ENCODE peak calls at places on chromosome 1, in nine cellular contexts. R, Y, A, C, D, E, S, M and L are unnamed samples.

GRCh38 chr1:234154320-234155251 is 218.7 kb upstream of the COA6 start:
- DNase-seq in S (peak), D (peak), A (peak), E (peak), Y (peak), M (peak), C (no peak), R (no peak), L (peak)

GRCh38 chr1:194117582-194117981 is 931.2 kb upstream of the B3GALT2 start:
- DNase-seq in C (no peak), A (no peak), S (no peak), M (no peak), R (no peak), Y (peak), D (no peak), E (no peak), L (no peak)

GRCh38 chr1:11499825-11500331 is 20.9 kb downstream of the DISP3 start:
- DNase-seq in A (no peak), C (no peak), Y (peak), S (no peak), R (no peak), D (no peak), E (no peak), M (no peak), L (no peak)

GRCh38 chr1:151133339-151133761 is 13.1 kb downstream of the SEMA6C start:
- DNase-seq in S (peak), E (no peak), M (no peak), Y (peak), D (no peak), A (no peak), C (no peak), R (no peak), L (no peak)

GRCh38 chr1:204507317-204508105 is 8.7 kb upstream of the MDM4 start:
- DNase-seq in S (peak), A (no peak), R (no peak), D (peak), Y (peak), C (no peak), M (peak), E (peak), L (no peak)

GRCh38 chr1:115954684-115955083 is 21.6 kb upstream of the SLC22A15 start:
- DNase-seq in A (no peak), R (no peak), D (no peak), Y (no peak), M (no peak), S (no peak), E (no peak), C (no peak), L (no peak)

GRCh38 chr1:41647202-41648135 is 163.0 kb upstream of the EDN2 start:
- DNase-seq in M (no peak), A (no peak), S (no peak), R (no peak), C (no peak), E (no peak), Y (no peak), D (no peak), L (no peak)

GRCh38 chr1:207049974-207050391 is 1.0 kb downstream of the YOD1 start:
- DNase-seq in A (no peak), M (peak), S (peak), D (peak), R (no peak), E (peak), C (peak), Y (peak), L (peak)

GRCh38 chr1:160342520-160342919 is 530 bp downstream of the COPA start:
- DNase-seq in S (no peak), Y (no peak), R (no peak), D (peak), A (no peak), C (no peak), E (peak), M (no peak), L (no peak)

GRCh38 chr1:238951809-238952208 is 434.6 kb upstream of the CHRM3 start:
- DNase-seq in S (peak), A (no peak), R (no peak), C (peak), E (peak), Y (peak), D (peak), M (peak), L (no peak)

GRCh38 chr1:54581621-54582035 is 33.6 kb downstream of the ACOT11 start:
- DNase-seq in A (peak), M (peak), R (peak), Y (no peak), C (peak), D (peak), E (no peak), S (peak), L (no peak)

GRCh38 chr1:116345011-116345410 is 28.0 kb upstream of the ATP1A1 start:
- DNase-seq in D (no peak), C (no peak), R (no peak), S (no peak), E (no peak), M (no peak), A (no peak), Y (no peak), L (no peak)

GRCh38 chr1:237041795-237042466 is at the start of gene RYR2:
- DNase-seq in M (no peak), R (no peak), D (peak), Y (peak), A (no peak), C (no peak), S (no peak), E (no peak), L (peak)
- TF ChIP-seq CTCF in M (no peak), R (no peak), D (peak), Y (peak), A (no peak), C (peak), S (no peak), E (no peak), L (no peak)

GRCh38 chr1:237732657-237733056 is 158.1 kb downstream of the ZP4 start:
- DNase-seq in C (no peak), E (no peak), Y (no peak), R (no peak), D (no peak), M (no peak), S (no peak), A (no peak), L (no peak)

GRCh38 chr1:237737448-237737847 is 153.3 kb downstream of the ZP4 start:
- DNase-seq in E (no peak), D (no peak), M (no peak), C (no peak), R (no peak), S (no peak), Y (no peak), A (no peak), L (no peak)

GRCh38 chr1:237737938-237738610 is 152.6 kb downstream of the ZP4 start:
- DNase-seq in Y (no peak), S (no peak), R (no peak), M (no peak), D (no peak), C (no peak), E (no peak), A (no peak), L (no peak)

GRCh38 chr1:237740831-237741230 is 149.9 kb downstream of the ZP4 start:
- DNase-seq in R (no peak), D (no peak), S (no peak), Y (no peak), E (no peak), A (no peak), M (peak), C (no peak), L (no peak)

DNA sequence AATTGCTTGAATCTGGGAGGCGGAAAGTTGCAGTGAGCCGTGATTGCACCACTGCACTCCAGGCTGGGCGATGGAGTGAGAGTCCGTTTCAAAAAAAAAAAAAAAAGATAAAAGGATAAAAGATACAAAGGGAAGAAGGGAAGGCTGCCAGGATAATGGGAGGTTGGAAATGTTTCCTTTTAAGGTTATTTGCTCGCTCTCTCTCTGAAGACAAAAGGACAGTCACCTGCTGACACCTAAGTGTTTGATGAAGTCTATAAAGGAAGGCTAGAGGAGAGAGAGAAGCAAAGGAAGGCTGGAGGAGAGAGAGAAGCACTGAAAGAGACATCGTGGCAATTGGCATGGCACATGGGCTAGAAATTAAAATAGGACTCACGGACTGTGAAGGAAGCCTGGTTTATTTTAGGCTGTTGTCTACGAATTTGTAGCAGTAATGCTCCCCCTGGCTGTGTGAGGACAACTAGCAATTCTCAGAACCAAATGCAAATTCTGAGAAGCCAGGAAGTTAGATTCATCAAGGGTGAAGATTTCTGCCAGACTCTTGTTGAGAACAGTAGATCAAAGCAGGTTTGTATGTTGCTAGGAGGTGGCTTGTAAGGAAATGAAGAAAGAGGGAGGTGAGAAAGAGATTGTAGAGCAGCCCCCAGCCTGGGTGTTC is 154.2 kb downstream of the ZP4 start:
- DNase-seq in C (no peak), E (peak), S (peak), A (no peak), Y (peak), R (no peak), M (peak), D (no peak), L (no peak)
- TF ChIP-seq CTCF in C (no peak), E (peak), S (no peak), A (no peak), Y (peak), R (no peak), M (no peak), D (no peak), L (no peak)

GRCh38 chr1:7678491-7679158 is 92.5 kb upstream of the VAMP3 start:
- DNase-seq in Y (no peak), D (no peak), A (no peak), E (no peak), S (no peak), M (no peak), C (peak), R (no peak), L (no peak)

GRCh38 chr1:7679159-7679872 is 91.8 kb upstream of the VAMP3 start:
- DNase-seq in R (no peak), A (no peak), E (no peak), M (no peak), C (no peak), D (no peak), S (no peak), Y (no peak), L (no peak)

GRCh38 chr1:7681401-7681800 is 89.7 kb upstream of the VAMP3 start:
- DNase-seq in Y (no peak), E (no peak), S (no peak), M (no peak), D (no peak), C (no peak), R (no peak), A (no peak), L (no peak)

GRCh38 chr1:7679873-7680790 is 91.0 kb upstream of the VAMP3 start:
- DNase-seq in C (peak), S (peak), R (no peak), A (no peak), E (no peak), D (peak), Y (peak), M (peak), L (peak)

DNA sequence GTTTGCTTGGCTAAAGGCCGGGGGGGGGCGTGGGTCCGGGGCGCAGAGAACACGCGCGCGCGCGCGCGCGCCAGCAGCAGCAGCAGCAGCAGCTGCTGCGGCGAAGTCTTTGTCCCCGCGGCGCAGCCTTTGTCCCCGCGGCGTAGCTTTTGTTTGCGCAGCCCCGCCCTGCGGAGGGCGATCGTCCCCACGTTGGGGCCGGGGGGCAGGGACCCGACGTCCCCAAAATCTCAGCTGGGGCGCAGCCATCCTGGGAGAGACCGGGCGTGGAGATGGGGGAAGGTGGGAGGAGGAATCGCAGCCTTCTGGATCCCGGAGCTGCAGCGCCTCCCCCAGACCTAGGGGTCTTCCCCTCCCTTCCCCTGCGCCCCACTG is 90.3 kb upstream of the VAMP3 start:
- DNase-seq in R (no peak), C (no peak), S (no peak), Y (peak), E (no peak), M (no peak), A (no peak), D (no peak), L (no peak)
- TF ChIP-seq CTCF in R (no peak), C (no peak), S (no peak), Y (no peak), E (no peak), M (no peak), A (no peak), D (no peak), L (no peak)

DNA sequence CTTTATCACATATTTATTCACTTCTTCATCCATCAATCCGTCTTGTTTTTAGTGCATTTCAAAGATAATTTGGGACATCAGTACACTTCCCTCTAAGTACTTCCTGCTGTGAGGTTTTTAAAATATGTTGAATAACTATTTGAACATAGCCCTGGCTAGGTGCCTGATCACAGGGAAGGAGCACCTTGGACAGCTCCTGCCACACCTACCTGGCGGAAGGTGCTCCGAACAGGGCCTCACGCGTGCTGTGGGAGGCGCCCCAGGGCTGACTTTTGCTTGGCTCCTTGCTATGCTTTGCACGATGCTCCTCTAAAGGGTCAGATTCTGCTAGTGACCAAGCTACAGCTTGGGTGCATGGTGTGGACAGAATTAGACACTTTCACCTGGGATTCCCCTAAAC is 4.9 kb upstream of the ATXN7L2 start:
- DNase-seq in Y (peak), C (peak), M (peak), R (no peak), S (no peak), D (peak), E (peak), A (no peak), L (no peak)
- TF ChIP-seq CTCF in Y (peak), C (no peak), M (no peak), R (no peak), S (no peak), D (no peak), E (peak), A (no peak), L (no peak)